ENCODE peak calls at places on chromosomes 4 and X, in seven cellular contexts. Q is right atrium auricular region, E is ovary, Y is hepatocyte, N is lower lobe of right lung, X is H9, C is prostate gland. S is an unnamed sample.

GRCh38 chr4:142817442-142817841 is 28.7 kb downstream of the INPP4B start:
- DNase-seq in X (no peak), E (no peak), N (no peak), C (no peak), Y (no peak), Q (no peak), S (peak; percentile 80)

GRCh38 chrX:69028761-69029120 is 136.5 kb downstream of the PJA1 start:
- DNase-seq in E (no peak), Q (no peak), Y (no peak), X (no peak), N (no peak), C (no peak), S (no peak)

GRCh38 chr4:185219551-185220344 is 10.3 kb downstream of the SNX25 start:
- DNase-seq in X (no peak), N (no peak), C (peak; percentile 83), E (peak; percentile 73), Y (peak; percentile 40), Q (no peak), S (no peak)

GRCh38 chr4:82704156-82704555 is 94.4 kb downstream of the SCD5 start:
- DNase-seq in X (no peak), Y (no peak), C (no peak), Q (no peak), E (no peak), N (no peak), S (no peak)

GRCh38 chr4:148648599-148648998 is 206.4 kb upstream of the NR3C2 start:
- DNase-seq in Y (no peak), Q (no peak), N (no peak), X (no peak), C (peak; percentile 20), E (no peak), S (no peak)

GRCh38 chrX:134236690-134237362 is at the start of gene CCDC160:
- DNase-seq in N (peak; percentile 64), X (peak; percentile 78), E (peak; percentile 60), Q (no peak), Y (peak; percentile 68), C (peak; percentile 51), S (peak; percentile 63)

GRCh38 chrX:56564921-56565861 is 1.8 kb downstream of the UBQLN2 start:
- DNase-seq in E (no peak), X (no peak), Q (no peak), N (no peak), C (no peak), Y (peak; percentile 4), S (peak; percentile 6)

GRCh38 chrX:69145281-69145680 is 20.0 kb downstream of the PJA1 start:
- DNase-seq in E (no peak), C (no peak), Q (no peak), Y (no peak), N (no peak), X (no peak), S (no peak)

GRCh38 chr4:91622925-91623600 is 680.7 kb upstream of the GRID2 start:
- DNase-seq in Y (no peak), X (no peak), E (no peak), N (no peak), Q (no peak), C (no peak), S (no peak)

DNA sequence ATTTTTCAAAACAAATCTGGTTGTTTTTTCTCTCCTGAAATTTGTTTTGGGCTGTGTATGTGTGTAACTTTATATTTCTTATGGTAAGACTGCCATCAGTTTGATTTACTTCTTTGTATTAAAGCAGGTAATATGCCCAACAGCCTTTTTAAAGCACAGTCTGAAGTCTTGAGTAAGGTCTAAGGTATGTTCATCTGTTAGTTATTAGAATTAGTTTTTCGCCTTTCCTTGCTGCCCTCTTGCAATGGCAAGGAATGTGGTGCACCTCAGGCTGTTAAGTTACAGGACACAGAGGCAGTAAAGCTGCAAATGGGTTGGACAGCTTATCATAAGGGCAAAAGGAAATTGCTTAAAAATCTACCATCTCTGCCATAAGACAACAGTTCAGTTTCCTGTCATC is 71.8 kb downstream of the METTL14 start:
- DNase-seq in E (no peak), X (no peak), Y (no peak), N (no peak), Q (no peak), C (no peak), S (no peak)
- H3K27ac ChIP-seq in E (peak overlapping the region; percentile 59), X (no peak overlapping the region), Y (peak overlapping the region; percentile 59), N (no peak overlapping the region), Q (peak overlapping the region; percentile 75), C (peak overlapping the region; percentile 70), S (no peak overlapping the region)

DNA sequence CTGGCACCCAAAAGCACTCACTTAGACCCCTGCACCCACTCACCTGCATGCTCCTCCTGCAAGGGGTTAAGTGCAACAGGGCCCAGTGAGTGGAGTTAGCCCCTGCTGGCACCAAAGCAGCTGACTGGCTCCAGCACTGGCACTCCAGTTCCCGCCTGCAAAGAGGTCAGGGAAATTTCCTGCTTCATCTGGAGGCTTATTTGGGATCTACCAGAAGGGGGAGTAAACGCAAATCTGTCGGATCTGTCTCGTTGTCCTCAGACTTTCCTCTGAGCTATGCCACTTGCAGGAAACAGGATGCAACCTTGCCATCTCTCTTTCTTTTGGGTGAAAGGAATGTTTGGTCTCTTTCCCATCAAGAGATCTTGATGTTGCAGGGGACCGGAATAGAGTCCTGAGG is 435.6 kb downstream of the PCDH10 start:
- DNase-seq in N (no peak), E (no peak), Q (no peak), X (peak; percentile 67), Y (no peak), C (no peak), S (no peak)
- TF ChIP-seq CTCF in N (no peak), E (no peak), Q (no peak), X (peak; percentile 58), Y (no peak), C (no peak), S (no peak)

DNA sequence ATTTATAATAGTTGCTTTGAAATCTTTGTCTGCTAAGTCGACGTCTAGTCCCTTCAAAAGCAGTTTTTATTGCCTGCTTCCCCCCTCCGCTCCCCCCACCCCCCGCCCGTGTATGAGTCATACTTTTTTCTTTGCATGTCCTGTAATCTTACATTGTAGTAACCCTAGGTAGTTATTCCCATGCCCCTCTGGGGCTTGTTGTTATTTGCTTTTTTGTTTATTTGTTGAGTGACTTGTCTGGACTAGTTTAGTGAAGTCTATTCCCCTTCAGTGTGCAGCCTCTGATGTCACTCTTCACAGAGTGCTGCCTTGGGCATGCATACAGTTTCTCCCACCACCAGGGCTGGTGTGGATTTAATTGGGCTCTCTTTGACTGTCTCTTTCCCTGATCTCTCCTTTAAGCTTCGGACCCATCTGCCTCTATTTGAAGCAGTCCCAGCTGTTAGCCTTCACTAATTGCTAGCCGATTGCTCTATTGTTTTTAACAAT is 86.2 kb downstream of the PPEF1 start:
- DNase-seq in X (peak; percentile 28), C (no peak), N (no peak), E (no peak), Y (peak; percentile 22), Q (no peak), S (no peak)
- H3K27ac ChIP-seq in X (no peak overlapping the region), C (no peak overlapping the region), N (no peak overlapping the region), E (no peak overlapping the region), Y (peak overlapping the region; percentile 65), Q (no peak overlapping the region), S (no peak overlapping the region)

DNA sequence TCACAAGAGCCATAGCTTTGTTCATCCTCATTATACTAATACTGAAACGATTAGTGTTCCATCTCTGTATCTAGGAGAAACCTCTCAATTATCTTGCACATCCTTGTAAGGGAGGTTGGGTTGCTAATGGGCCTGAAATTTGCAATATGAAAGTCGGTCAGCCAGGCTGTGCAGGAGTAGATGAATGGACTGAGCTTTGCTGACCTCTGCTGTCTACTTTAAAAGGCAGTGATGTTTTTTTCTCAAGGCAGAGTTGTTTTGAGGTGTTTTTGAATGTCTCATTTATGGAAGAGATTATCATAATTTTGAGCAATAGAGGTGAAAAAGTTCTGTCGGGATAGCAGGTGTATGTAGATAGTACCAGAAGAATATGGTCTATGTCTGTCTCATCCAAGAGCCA is 47.9 kb upstream of the LINC00632 start:
- DNase-seq in Q (no peak), Y (no peak), E (no peak), N (no peak), X (no peak), C (no peak), S (no peak)
- TF ChIP-seq CTCF in Q (no peak), Y (peak; percentile 27), E (no peak), N (no peak), X (peak; percentile 63), C (no peak), S (peak; percentile 14)

GRCh38 chr4:117847849-117848248 is 186.4 kb upstream of the NDST3 start:
- DNase-seq in Q (no peak), X (no peak), Y (no peak), N (no peak), E (no peak), C (no peak), S (no peak)

GRCh38 chr4:117845270-117845669 is 189.0 kb upstream of the NDST3 start:
- DNase-seq in C (no peak), N (no peak), X (no peak), E (no peak), Y (peak; percentile 14), Q (no peak), S (no peak)
- H3K27ac ChIP-seq in C (no peak overlapping the region), N (no peak overlapping the region), X (no peak overlapping the region), E (no peak overlapping the region), Y (no peak overlapping the region), Q (no peak overlapping the region), S (no peak overlapping the region)